ENCODE peak calls at places on chromosomes 12 and 14, in eight cellular contexts. Q, H, G, E, S, I, R and T are unnamed samples.

GRCh38 chr14:97602438-97603117 is 805.4 kb downstream of the VRK1 start:
- DNase-seq in Q (no peak), H (no peak), G (no peak), E (no peak), S (no peak), I (no peak), R (no peak), T (no peak)

GRCh38 chr12:94615284-94616216 is 34.8 kb downstream of the TMCC3 start:
- DNase-seq in Q (no peak), H (no peak), G (peak), E (peak), S (no peak), I (no peak), R (peak), T (peak)

GRCh38 chr12:6818246-6819006 is 3.2 kb upstream of the GPR162 start:
- DNase-seq in Q (no peak), H (no peak), G (peak), E (no peak), S (no peak), I (no peak), R (no peak), T (no peak)

GRCh38 chr14:101233016-101233355 is 328.3 kb upstream of the DIO3 start:
- DNase-seq in Q (no peak), H (no peak), G (no peak), E (no peak), S (no peak), I (no peak), R (no peak), T (no peak)

GRCh38 chr14:55718551-55718950 is 138.5 kb downstream of the KTN1 start:
- DNase-seq in Q (no peak), H (no peak), G (no peak), E (no peak), S (no peak), I (no peak), R (no peak), T (no peak)

GRCh38 chr14:100159107-100159864 is at the start of gene DEGS2:
- DNase-seq in Q (no peak), H (no peak), G (peak), E (no peak), S (peak), I (no peak), R (no peak), T (peak)

GRCh38 chr12:113889076-113889475 is 77.0 kb downstream of the RBM19 start:
- DNase-seq in Q (no peak), H (no peak), G (no peak), E (no peak), S (no peak), I (no peak), R (peak), T (no peak)

GRCh38 chr14:95331708-95332408 is 12.2 kb upstream of the CLMN start:
- DNase-seq in Q (no peak), H (no peak), G (no peak), E (no peak), S (no peak), I (no peak), R (no peak), T (no peak)

GRCh38 chr12:125183187-125184067 is 118.2 kb downstream of the AACS start:
- DNase-seq in Q (peak), H (peak), G (peak), E (peak), S (peak), I (peak), R (peak), T (peak)

GRCh38 chr12:99093166-99093565 is 448.1 kb downstream of the APAF1 start:
- DNase-seq in Q (no peak), H (no peak), G (no peak), E (no peak), S (no peak), I (no peak), R (no peak), T (no peak)

GRCh38 chr12:95328708-95329107 is 111.1 kb downstream of the VEZT start:
- DNase-seq in Q (no peak), H (no peak), G (no peak), E (no peak), S (no peak), I (no peak), R (no peak), T (no peak)

GRCh38 chr12:40253936-40254335 is 29.1 kb downstream of the LRRK2 start:
- DNase-seq in Q (no peak), H (no peak), G (no peak), E (no peak), S (no peak), I (no peak), R (peak), T (no peak)

GRCh38 chr12:97425380-97425779 is 37.2 kb upstream of the RMST start:
- DNase-seq in Q (no peak), H (no peak), G (no peak), E (no peak), S (no peak), I (no peak), R (no peak), T (no peak)

GRCh38 chr14:92890830-92891598 is 31.9 kb upstream of the CHGA start:
- DNase-seq in Q (no peak), H (no peak), G (peak), E (no peak), S (no peak), I (peak), R (no peak), T (no peak)

GRCh38 chr12:49885118-49885517 is 18.6 kb downstream of the FAIM2 start:
- DNase-seq in Q (no peak), H (no peak), G (no peak), E (no peak), S (no peak), I (no peak), R (no peak), T (peak)

GRCh38 chr12:71780207-71780822 is 25.7 kb downstream of the RAB21 start:
- DNase-seq in Q (peak), H (no peak), G (peak), E (no peak), S (no peak), I (no peak), R (peak), T (no peak)

GRCh38 chr12:95548056-95548538 is 3.2 kb downstream of the USP44 start:
- DNase-seq in Q (no peak), H (no peak), G (peak), E (no peak), S (peak), I (peak), R (no peak), T (peak)

GRCh38 chr14:100884456-100884855 is 19.1 kb downstream of the RTL1 start:
- DNase-seq in Q (no peak), H (no peak), G (no peak), E (no peak), S (no peak), I (no peak), R (no peak), T (no peak)

GRCh38 chr14:99995700-99996356 is 69.4 kb upstream of the EVL start:
- DNase-seq in Q (peak), H (peak), G (peak), E (peak), S (peak), I (no peak), R (peak), T (peak)

GRCh38 chr12:2111816-2112215 is 59.0 kb downstream of the CACNA1C start:
- DNase-seq in Q (no peak), H (no peak), G (no peak), E (no peak), S (no peak), I (no peak), R (no peak), T (no peak)

GRCh38 chr12:2110841-2111566 is 58.2 kb downstream of the CACNA1C start:
- DNase-seq in Q (no peak), H (no peak), G (no peak), E (no peak), S (no peak), I (no peak), R (no peak), T (no peak)

GRCh38 chr12:2108166-2108565 is 55.4 kb downstream of the CACNA1C start:
- DNase-seq in Q (no peak), H (no peak), G (no peak), E (no peak), S (no peak), I (no peak), R (no peak), T (no peak)

GRCh38 chr12:2110127-2110526 is 57.3 kb downstream of the CACNA1C start:
- DNase-seq in Q (no peak), H (no peak), G (no peak), E (no peak), S (no peak), I (no peak), R (no peak), T (no peak)

DNA sequence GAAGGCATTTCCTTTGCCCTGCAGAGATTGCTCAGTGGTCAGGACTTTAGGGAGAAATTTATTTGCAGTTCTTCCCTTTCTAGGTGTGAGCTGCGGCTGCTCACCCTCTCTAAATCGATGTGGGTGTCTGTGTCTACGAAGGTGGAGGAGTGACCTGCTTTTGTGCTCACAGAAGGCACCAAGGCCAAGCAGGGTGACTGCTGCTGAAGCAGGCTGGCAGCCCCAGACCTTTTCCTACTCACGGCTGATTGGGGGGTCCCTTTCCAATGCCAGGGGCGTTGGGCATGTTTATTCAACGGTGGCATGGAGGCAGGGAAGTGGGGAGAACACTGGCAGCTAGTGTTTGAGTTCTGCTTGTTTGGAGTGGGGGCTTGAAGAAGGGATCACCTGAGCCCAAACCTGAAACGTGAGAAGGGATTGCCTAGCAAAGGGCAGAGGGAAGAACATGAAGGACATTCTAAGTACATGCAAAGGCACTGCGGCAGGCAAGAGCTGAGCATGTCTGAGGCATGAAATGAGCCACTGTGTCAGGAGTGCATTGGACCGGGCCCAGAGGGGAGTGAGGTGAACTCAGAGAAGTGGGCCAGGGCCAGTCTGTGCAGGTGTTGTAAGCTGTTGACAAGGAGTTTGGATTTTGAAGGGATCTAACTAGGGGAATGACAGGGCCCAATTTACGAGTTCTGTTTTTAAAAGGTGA is 56.3 kb downstream of the CACNA1C start:
- DNase-seq in Q (no peak), H (no peak), G (no peak), E (no peak), S (no peak), I (no peak), R (no peak), T (no peak)
- TF ChIP-seq POLR2A in Q (no peak), H (no peak), G (no peak), E (no peak), S (no peak), I (no peak), R (no peak), T (no peak)

GRCh38 chr12:132731574-132731973 is 20.9 kb downstream of the PGAM5 start:
- DNase-seq in Q (no peak), H (no peak), G (no peak), E (no peak), S (no peak), I (no peak), R (no peak), T (no peak)

GRCh38 chr12:132734206-132734605 is 23.6 kb downstream of the PGAM5 start:
- DNase-seq in Q (no peak), H (no peak), G (no peak), E (no peak), S (no peak), I (no peak), R (no peak), T (no peak)

GRCh38 chr12:132736378-132736777 is 25.3 kb downstream of the ANKLE2 start:
- DNase-seq in Q (no peak), H (no peak), G (no peak), E (no peak), S (no peak), I (no peak), R (no peak), T (no peak)

GRCh38 chr12:132736913-132737312 is 24.7 kb downstream of the ANKLE2 start:
- DNase-seq in Q (no peak), H (no peak), G (no peak), E (no peak), S (no peak), I (no peak), R (no peak), T (no peak)

DNA sequence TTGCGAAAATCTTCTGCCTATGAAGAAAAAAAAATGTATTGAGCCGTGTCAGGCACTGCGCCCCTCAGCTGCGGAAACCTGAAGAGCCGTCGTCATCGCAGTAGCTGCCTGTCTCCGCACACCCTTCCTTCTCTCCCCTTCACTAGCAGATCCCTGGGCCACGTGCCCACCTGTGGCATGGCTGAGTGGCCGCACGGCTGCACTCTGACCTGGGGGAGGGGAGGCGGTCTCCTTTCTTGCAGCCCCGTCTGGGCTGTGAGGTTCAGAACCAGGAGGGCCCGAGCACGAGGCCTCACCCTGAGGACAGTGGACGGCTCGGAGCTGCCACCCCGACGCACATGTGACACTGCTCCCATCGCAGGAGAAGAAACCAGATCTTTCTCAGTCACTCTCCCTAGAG is 24.9 kb downstream of the PGAM5 start:
- DNase-seq in Q (no peak), H (no peak), G (no peak), E (no peak), S (no peak), I (no peak), R (no peak), T (no peak)
- TF ChIP-seq POLR2A in Q (no peak), H (no peak), G (no peak), E (no peak), S (no peak), I (no peak), R (no peak), T (no peak)

GRCh38 chr14:75069811-75070145 is 337 bp downstream of the ZC2HC1C start:
- DNase-seq in Q (no peak), H (no peak), G (no peak), E (no peak), S (no peak), I (no peak), R (no peak), T (no peak)

GRCh38 chr14:75067212-75067611 is 2.2 kb upstream of the ZC2HC1C start:
- DNase-seq in Q (no peak), H (no peak), G (no peak), E (no peak), S (no peak), I (no peak), R (no peak), T (no peak)

GRCh38 chr14:75068294-75069020 is 984 bp upstream of the ZC2HC1C start:
- DNase-seq in Q (no peak), H (no peak), G (no peak), E (no peak), S (no peak), I (no peak), R (no peak), T (no peak)

GRCh38 chr14:75070383-75070782 is 942 bp downstream of the ZC2HC1C start:
- DNase-seq in Q (no peak), H (no peak), G (peak), E (no peak), S (no peak), I (peak), R (no peak), T (peak)

DNA sequence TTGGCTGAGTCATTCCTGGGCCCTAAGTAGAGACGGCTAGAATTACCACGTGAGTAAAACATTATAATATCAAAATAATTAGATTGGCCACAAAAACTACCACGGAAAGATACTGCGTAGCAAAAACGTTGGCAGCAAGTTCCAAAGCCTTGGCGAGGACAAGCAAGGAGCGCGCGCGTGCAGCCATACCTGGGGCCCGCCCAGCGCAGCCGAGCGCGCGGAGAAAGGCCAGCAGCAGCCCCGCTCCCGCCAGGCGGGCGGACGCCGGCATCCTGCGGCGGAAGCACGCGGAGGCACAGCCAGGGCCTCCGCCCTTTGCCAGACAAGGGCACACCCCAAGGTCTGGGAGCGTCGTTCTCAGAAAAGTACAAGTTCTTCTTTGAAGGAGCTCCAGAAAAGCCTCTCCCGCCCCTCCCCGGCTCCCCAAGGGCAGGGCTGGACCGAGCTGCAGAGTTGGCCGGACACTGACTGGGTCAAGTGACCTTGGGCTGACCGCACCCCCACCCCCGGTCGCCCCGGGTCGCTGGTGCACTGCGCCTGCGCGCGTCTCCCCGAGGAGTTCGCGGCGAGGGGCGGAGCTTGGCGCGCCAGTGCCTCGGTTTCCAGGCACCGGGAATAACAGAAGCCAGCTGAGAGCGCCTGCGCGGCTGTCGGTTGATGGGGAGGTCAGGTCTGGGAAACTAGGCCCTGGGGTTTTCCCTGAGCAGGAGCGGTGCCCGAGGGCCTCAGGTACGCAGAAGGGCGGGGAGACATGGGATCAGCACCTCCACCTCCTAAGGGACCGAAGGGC is at the start of gene ZC2HC1C:
- DNase-seq in Q (peak), H (no peak), G (peak), E (peak), S (peak), I (peak), R (peak), T (peak)
- TF ChIP-seq POLR2A in Q (peak), H (peak), G (peak), E (peak), S (no peak), I (no peak), R (no peak), T (peak)

GRCh38 chr12:53205747-53206146 is 1.3 kb downstream of the ITGB7 start:
- DNase-seq in Q (no peak), H (peak), G (peak), E (peak), S (peak), I (no peak), R (peak), T (no peak)
- TF ChIP-seq POLR2A in Q (no peak), H (peak), G (no peak), E (no peak), S (peak), I (no peak), R (no peak), T (no peak)

GRCh38 chr14:65204056-65204455 is 101.7 kb upstream of the MAX start:
- DNase-seq in Q (no peak), H (no peak), G (no peak), E (no peak), S (no peak), I (no peak), R (no peak), T (no peak)

GRCh38 chr14:65206078-65206447 is 103.7 kb upstream of the MAX start:
- DNase-seq in Q (no peak), H (no peak), G (no peak), E (no peak), S (no peak), I (no peak), R (no peak), T (no peak)

GRCh38 chr14:65206448-65207096 is 104.3 kb upstream of the MAX start:
- DNase-seq in Q (no peak), H (peak), G (no peak), E (peak), S (no peak), I (no peak), R (peak), T (no peak)

GRCh38 chr14:65200454-65200853 is 98.1 kb upstream of the MAX start:
- DNase-seq in Q (no peak), H (no peak), G (no peak), E (no peak), S (no peak), I (no peak), R (no peak), T (no peak)

GRCh38 chr14:65203574-65203973 is 101.3 kb upstream of the MAX start:
- DNase-seq in Q (no peak), H (no peak), G (no peak), E (no peak), S (no peak), I (peak), R (no peak), T (no peak)
- TF ChIP-seq POLR2A in Q (no peak), H (no peak), G (no peak), E (no peak), S (no peak), I (no peak), R (no peak), T (no peak)

DNA sequence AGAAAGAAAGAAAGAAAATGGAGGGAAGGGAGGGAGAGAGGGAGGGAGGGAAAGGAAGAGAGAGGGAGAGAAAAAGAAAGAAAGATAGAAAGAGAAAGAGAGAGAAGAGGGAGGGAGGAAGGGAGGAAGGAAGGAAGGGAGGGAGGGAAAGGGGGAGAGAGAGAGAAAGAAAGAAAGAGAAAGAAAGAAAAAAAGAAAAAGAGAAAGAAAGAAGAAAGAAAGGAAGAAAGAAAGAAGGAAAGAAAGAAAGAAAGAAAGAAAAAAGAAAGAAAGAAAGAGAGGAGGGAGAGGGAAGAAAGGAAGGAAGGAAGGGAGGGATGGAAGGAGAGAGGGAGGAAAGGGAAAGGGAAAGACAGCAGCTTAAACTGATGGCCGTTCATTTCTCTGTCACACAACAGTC is 457.5 kb downstream of the PDZRN4 start:
- DNase-seq in Q (no peak), H (no peak), G (no peak), E (no peak), S (no peak), I (no peak), R (no peak), T (no peak)
- TF ChIP-seq POLR2A in Q (no peak), H (no peak), G (no peak), E (no peak), S (no peak), I (no peak), R (no peak), T (no peak)

DNA sequence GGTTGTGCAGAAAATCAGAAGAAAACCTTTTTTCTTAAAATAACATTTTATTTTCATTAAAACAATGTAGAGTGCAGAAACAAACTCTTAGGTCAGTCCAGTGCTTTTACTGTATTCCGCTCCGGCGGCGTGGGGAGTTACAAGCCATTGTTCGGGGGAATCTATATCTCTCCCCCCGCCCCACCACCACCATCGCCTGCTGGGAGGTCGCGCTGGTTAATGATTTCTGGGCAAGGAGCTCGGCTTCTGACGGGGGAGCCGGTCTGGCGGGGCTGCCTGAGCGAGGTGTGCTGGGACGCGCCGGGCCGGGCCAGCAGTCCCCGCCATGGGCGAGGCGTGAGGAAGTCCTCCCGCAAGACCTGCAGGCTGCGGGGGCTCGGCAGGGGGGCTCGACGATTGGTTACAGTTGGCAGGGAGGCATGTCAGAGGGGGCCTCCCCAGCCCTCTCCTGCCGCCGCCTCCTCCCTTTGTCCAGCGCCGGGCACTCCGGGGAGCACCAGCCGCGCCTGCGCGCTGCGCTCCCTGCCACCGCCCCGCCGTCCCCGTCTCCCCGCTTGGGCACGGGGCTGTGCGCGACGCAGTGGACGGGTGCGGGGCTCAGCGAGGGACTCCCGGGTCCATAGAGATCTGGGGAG is 1.0 kb upstream of the DUSP6 start:
- DNase-seq in Q (peak), H (no peak), G (peak), E (peak), S (peak), I (peak), R (peak), T (peak)
- TF ChIP-seq POLR2A in Q (peak), H (no peak), G (peak), E (peak), S (no peak), I (no peak), R (no peak), T (peak)